ENCODE peak calls at places on chromosome 15, in eight cellular contexts. One of them, this sample, is unnamed.

GRCh38 chr15:89656116-89656815 is 999 bp upstream of the KIF7 start:
- DNase-seq in A549: no peak
- DNase-seq in GM23338: no peak
- DNase-seq in SK-N-SH: no peak
- DNase-seq in HepG2: no peak
- DNase-seq in K562: no peak
- DNase-seq in GM12878: no peak
- DNase-seq in HCT116: no peak
- DNase-seq in this sample: no peak

GRCh38 chr15:99412626-99413025 is 153.2 kb upstream of the MEF2A start:
- DNase-seq in A549: no peak
- DNase-seq in GM23338: no peak
- DNase-seq in SK-N-SH: no peak
- DNase-seq in HepG2: no peak
- DNase-seq in K562: no peak
- DNase-seq in GM12878: no peak
- DNase-seq in HCT116: no peak
- DNase-seq in this sample: no peak

GRCh38 chr15:53658827-53659226 is 100.6 kb downstream of the WDR72 start:
- DNase-seq in A549: no peak
- DNase-seq in GM23338: no peak
- DNase-seq in SK-N-SH: no peak
- DNase-seq in HepG2: no peak
- DNase-seq in K562: no peak
- DNase-seq in GM12878: no peak
- DNase-seq in HCT116: no peak
- DNase-seq in this sample: no peak

GRCh38 chr15:37229855-37230254 is 129.5 kb upstream of the MEIS2 start:
- DNase-seq in A549: no peak
- DNase-seq in GM23338: no peak
- DNase-seq in SK-N-SH: peak; percentile 4
- DNase-seq in HepG2: no peak
- DNase-seq in K562: no peak
- DNase-seq in GM12878: no peak
- DNase-seq in HCT116: no peak
- DNase-seq in this sample: no peak

GRCh38 chr15:24848050-24848449 is 106.7 kb upstream of the SNRPN start:
- DNase-seq in A549: peak; percentile 62
- DNase-seq in GM23338: peak; percentile 76
- DNase-seq in SK-N-SH: peak; percentile 63
- DNase-seq in HepG2: no peak
- DNase-seq in K562: no peak
- DNase-seq in GM12878: no peak
- DNase-seq in HCT116: no peak
- DNase-seq in this sample: no peak

GRCh38 chr15:37100109-37100873 is at the start of gene MEIS2:
- DNase-seq in A549: peak; percentile 93
- DNase-seq in GM23338: peak; percentile 94
- DNase-seq in SK-N-SH: peak; percentile 97
- DNase-seq in HepG2: peak; percentile 83
- DNase-seq in K562: peak; percentile 91
- DNase-seq in GM12878: peak; percentile 37
- DNase-seq in HCT116: peak; percentile 59
- DNase-seq in this sample: peak; percentile 67

GRCh38 chr15:78343431-78343830 is 3.3 kb downstream of the CRABP1 start:
- DNase-seq in A549: no peak
- DNase-seq in GM23338: no peak
- DNase-seq in SK-N-SH: no peak
- DNase-seq in HepG2: no peak
- DNase-seq in K562: no peak
- DNase-seq in GM12878: no peak
- DNase-seq in HCT116: no peak
- DNase-seq in this sample: no peak

GRCh38 chr15:67185621-67186225 is 68.7 kb downstream of the AAGAB start:
- DNase-seq in A549: peak; percentile 3
- DNase-seq in GM23338: no peak
- DNase-seq in SK-N-SH: no peak
- DNase-seq in HepG2: no peak
- DNase-seq in K562: no peak
- DNase-seq in GM12878: peak; percentile 37
- DNase-seq in HCT116: no peak
- DNase-seq in this sample: no peak

GRCh38 chr15:86935841-86936240 is 856.2 kb downstream of the AGBL1 start:
- DNase-seq in A549: no peak
- DNase-seq in GM23338: peak; percentile 63
- DNase-seq in SK-N-SH: no peak
- DNase-seq in HepG2: no peak
- DNase-seq in K562: no peak
- DNase-seq in GM12878: no peak
- DNase-seq in HCT116: no peak
- DNase-seq in this sample: no peak

GRCh38 chr15:85865070-85865684 is 70.5 kb upstream of the KLHL25 start:
- DNase-seq in A549: peak; percentile 67
- DNase-seq in GM23338: peak; percentile 94
- DNase-seq in SK-N-SH: peak; percentile 71
- DNase-seq in HepG2: peak; percentile 11
- DNase-seq in K562: peak; percentile 40
- DNase-seq in GM12878: no peak
- DNase-seq in HCT116: peak; percentile 19
- DNase-seq in this sample: peak; percentile 15

GRCh38 chr15:42035362-42035761 is 14.5 kb upstream of the PLA2G4E start:
- DNase-seq in A549: no peak
- DNase-seq in GM23338: peak; percentile 53
- DNase-seq in SK-N-SH: no peak
- DNase-seq in HepG2: no peak
- DNase-seq in K562: no peak
- DNase-seq in GM12878: peak; percentile 52
- DNase-seq in HCT116: no peak
- DNase-seq in this sample: no peak

GRCh38 chr15:31136016-31136415 is 34.5 kb upstream of the TRPM1 start:
- DNase-seq in A549: peak; percentile 57
- DNase-seq in GM23338: peak; percentile 58
- DNase-seq in SK-N-SH: no peak
- DNase-seq in HepG2: peak; percentile 28
- DNase-seq in K562: peak; percentile 66
- DNase-seq in GM12878: no peak
- DNase-seq in HCT116: no peak
- DNase-seq in this sample: no peak

GRCh38 chr15:71747128-71748083 is 62.9 kb upstream of the NR2E3 start:
- DNase-seq in A549: peak; percentile 98
- DNase-seq in GM23338: no peak
- DNase-seq in SK-N-SH: no peak
- DNase-seq in HepG2: peak; percentile 87
- DNase-seq in K562: no peak
- DNase-seq in GM12878: no peak
- DNase-seq in HCT116: peak; percentile 90
- DNase-seq in this sample: peak; percentile 95

GRCh38 chr15:92468987-92469386 is 75.3 kb downstream of the ST8SIA2 start:
- DNase-seq in A549: no peak
- DNase-seq in GM23338: no peak
- DNase-seq in SK-N-SH: peak; percentile 67
- DNase-seq in HepG2: no peak
- DNase-seq in K562: no peak
- DNase-seq in GM12878: no peak
- DNase-seq in HCT116: no peak
- DNase-seq in this sample: no peak

GRCh38 chr15:60906275-60906674 is 322.8 kb downstream of the RORA start:
- DNase-seq in A549: no peak
- DNase-seq in GM23338: no peak
- DNase-seq in SK-N-SH: no peak
- DNase-seq in HepG2: no peak
- DNase-seq in K562: no peak
- DNase-seq in GM12878: no peak
- DNase-seq in HCT116: no peak
- DNase-seq in this sample: no peak

GRCh38 chr15:58229297-58229768 is 91.2 kb downstream of the AQP9 start:
- DNase-seq in A549: no peak
- DNase-seq in GM23338: peak; percentile 73
- DNase-seq in SK-N-SH: no peak
- DNase-seq in HepG2: peak; percentile 47
- DNase-seq in K562: peak; percentile 28
- DNase-seq in GM12878: no peak
- DNase-seq in HCT116: no peak
- DNase-seq in this sample: no peak
- TF ChIP-seq REST in A549: no peak
- TF ChIP-seq REST in GM23338: no peak
- TF ChIP-seq REST in SK-N-SH: no peak
- TF ChIP-seq REST in HepG2: no peak
- TF ChIP-seq REST in K562: no peak
- TF ChIP-seq REST in GM12878: no peak
- TF ChIP-seq REST in HCT116: no peak
- TF ChIP-seq REST in this sample: no peak

GRCh38 chr15:58980351-58980939 is 7.0 kb upstream of the RNF111 start:
- DNase-seq in A549: peak; percentile 50
- DNase-seq in GM23338: peak; percentile 52
- DNase-seq in SK-N-SH: peak; percentile 34
- DNase-seq in HepG2: peak; percentile 23
- DNase-seq in K562: no peak
- DNase-seq in GM12878: no peak
- DNase-seq in HCT116: peak; percentile 32
- DNase-seq in this sample: no peak
- TF ChIP-seq REST in A549: no peak
- TF ChIP-seq REST in GM23338: no peak
- TF ChIP-seq REST in SK-N-SH: no peak
- TF ChIP-seq REST in HepG2: no peak
- TF ChIP-seq REST in K562: no peak
- TF ChIP-seq REST in GM12878: no peak
- TF ChIP-seq REST in HCT116: no peak
- TF ChIP-seq REST in this sample: no peak

GRCh38 chr15:58521293-58521991 is 89.7 kb downstream of the LIPC start:
- DNase-seq in A549: peak; percentile 66
- DNase-seq in GM23338: peak; percentile 53
- DNase-seq in SK-N-SH: no peak
- DNase-seq in HepG2: peak; percentile 42
- DNase-seq in K562: peak; percentile 88
- DNase-seq in GM12878: no peak
- DNase-seq in HCT116: peak; percentile 34
- DNase-seq in this sample: no peak
- TF ChIP-seq REST in A549: no peak
- TF ChIP-seq REST in GM23338: no peak
- TF ChIP-seq REST in SK-N-SH: no peak
- TF ChIP-seq REST in HepG2: no peak
- TF ChIP-seq REST in K562: peak; percentile 67
- TF ChIP-seq REST in GM12878: no peak
- TF ChIP-seq REST in HCT116: no peak
- TF ChIP-seq REST in this sample: no peak

GRCh38 chr15:81273855-81274254 is 50.1 kb downstream of the STARD5 start:
- DNase-seq in A549: no peak
- DNase-seq in GM23338: no peak
- DNase-seq in SK-N-SH: no peak
- DNase-seq in HepG2: no peak
- DNase-seq in K562: no peak
- DNase-seq in GM12878: no peak
- DNase-seq in HCT116: no peak
- DNase-seq in this sample: no peak

GRCh38 chr15:81274255-81274654 is 49.7 kb downstream of the STARD5 start:
- DNase-seq in A549: no peak
- DNase-seq in GM23338: no peak
- DNase-seq in SK-N-SH: no peak
- DNase-seq in HepG2: no peak
- DNase-seq in K562: no peak
- DNase-seq in GM12878: no peak
- DNase-seq in HCT116: no peak
- DNase-seq in this sample: no peak

GRCh38 chr15:81273200-81273599 is 50.7 kb downstream of the STARD5 start:
- DNase-seq in A549: no peak
- DNase-seq in GM23338: no peak
- DNase-seq in SK-N-SH: no peak
- DNase-seq in HepG2: no peak
- DNase-seq in K562: no peak
- DNase-seq in GM12878: no peak
- DNase-seq in HCT116: no peak
- DNase-seq in this sample: no peak

GRCh38 chr15:81275711-81276417 is 48.1 kb downstream of the STARD5 start:
- DNase-seq in A549: no peak
- DNase-seq in GM23338: no peak
- DNase-seq in SK-N-SH: no peak
- DNase-seq in HepG2: no peak
- DNase-seq in K562: no peak
- DNase-seq in GM12878: no peak
- DNase-seq in HCT116: no peak
- DNase-seq in this sample: no peak

DNA sequence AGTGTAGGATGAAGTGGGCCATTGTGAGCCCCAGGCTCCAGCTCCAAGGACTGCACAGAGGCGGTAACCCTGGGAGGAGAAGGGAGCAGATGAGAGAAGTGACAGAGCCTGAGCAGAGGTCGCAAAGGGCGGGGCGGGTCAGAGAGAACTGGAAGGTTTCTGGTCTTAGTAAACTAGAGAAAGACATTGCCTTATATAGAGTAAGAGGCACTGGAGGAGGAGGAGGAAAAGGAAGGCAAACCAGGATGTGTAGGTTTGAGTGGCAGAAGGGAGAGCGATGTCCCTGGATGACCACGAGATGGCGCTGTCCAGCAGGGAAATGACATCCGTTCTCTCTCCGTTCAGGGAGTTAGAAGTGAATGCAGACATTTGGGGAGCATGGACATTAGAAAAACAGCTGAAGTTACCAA is 49.0 kb downstream of the STARD5 start:
- DNase-seq in A549: peak; percentile 80
- DNase-seq in GM23338: peak; percentile 95
- DNase-seq in SK-N-SH: peak; percentile 74
- DNase-seq in HepG2: peak; percentile 63
- DNase-seq in K562: peak; percentile 77
- DNase-seq in GM12878: peak; percentile 82
- DNase-seq in HCT116: peak; percentile 79
- DNase-seq in this sample: peak; percentile 55
- TF ChIP-seq REST in A549: no peak
- TF ChIP-seq REST in GM23338: no peak
- TF ChIP-seq REST in SK-N-SH: no peak
- TF ChIP-seq REST in HepG2: no peak
- TF ChIP-seq REST in K562: no peak
- TF ChIP-seq REST in GM12878: no peak
- TF ChIP-seq REST in HCT116: no peak
- TF ChIP-seq REST in this sample: no peak

This sample was measured in Panc1.